ENCODE peak calls at places on chromosomes 6 and 20, in five cellular contexts. Q is PC-3, R is neural crest cell, F is pancreas, O is foreskin fibroblast. W is an unnamed sample.

GRCh38 chr6:84967389-84967788 is 203.0 kb upstream of the TBX18 start:
- DNase-seq in Q (peak; percentile 42), R (peak; percentile 42), F (peak; percentile 27), O (peak; percentile 76), W (no peak)

GRCh38 chr6:169854083-169854725 is 102.8 kb downstream of the ERMARD start:
- DNase-seq in Q (no peak), R (no peak), F (no peak), O (no peak), W (no peak)

GRCh38 chr6:45587229-45588060 is 209.7 kb upstream of the SUPT3H start:
- DNase-seq in Q (no peak), R (no peak), F (no peak), O (no peak), W (no peak)

GRCh38 chr6:33299237-33299944 is 649 bp upstream of the RGL2 start:
- DNase-seq in Q (peak; percentile 93), R (peak; percentile 81), F (peak; percentile 91), O (peak; percentile 97), W (peak; percentile 96)

GRCh38 chr20:58683132-58683531 is 9.5 kb upstream of the NPEPL1 start:
- DNase-seq in Q (no peak), R (no peak), F (no peak), O (no peak), W (no peak)

GRCh38 chr20:13029687-13030510 is 21.1 kb downstream of the SPTLC3 start:
- DNase-seq in Q (peak; percentile 99), R (no peak), F (peak; percentile 35), O (peak; percentile 95), W (peak; percentile 13)

GRCh38 chr6:31037692-31038091 is 27.4 kb downstream of the MUC22 start:
- DNase-seq in Q (peak; percentile 19), R (no peak), F (no peak), O (peak; percentile 90), W (no peak)

GRCh38 chr20:47502271-47502730 is 614 bp downstream of the NCOA3 start:
- DNase-seq in Q (no peak), R (peak; percentile 19), F (peak; percentile 36), O (peak; percentile 31), W (peak; percentile 46)

GRCh38 chr20:8589956-8590355 is 457.9 kb downstream of the PLCB1 start:
- DNase-seq in Q (peak; percentile 49), R (no peak), F (no peak), O (peak; percentile 32), W (no peak)

GRCh38 chr6:22026160-22026678 is 270.6 kb downstream of the PRL start:
- DNase-seq in Q (no peak), R (no peak), F (no peak), O (no peak), W (no peak)

GRCh38 chr6:167296293-167296690 is 5.2 kb downstream of the UNC93A start:
- DNase-seq in Q (no peak), R (no peak), F (no peak), O (no peak), W (no peak)

GRCh38 chr20:48613926-48614325 is 213.9 kb downstream of the PREX1 start:
- DNase-seq in Q (no peak), R (no peak), F (no peak), O (no peak), W (no peak)

GRCh38 chr20:45105317-45105716 is 4.4 kb upstream of the KCNS1 start:
- DNase-seq in Q (peak; percentile 19), R (no peak), F (no peak), O (no peak), W (no peak)

GRCh38 chr6:33700391-33701050 is 11.0 kb downstream of the UQCC2 start:
- DNase-seq in Q (peak; percentile 78), R (peak; percentile 69), F (peak; percentile 63), O (peak; percentile 89), W (peak; percentile 86)

DNA sequence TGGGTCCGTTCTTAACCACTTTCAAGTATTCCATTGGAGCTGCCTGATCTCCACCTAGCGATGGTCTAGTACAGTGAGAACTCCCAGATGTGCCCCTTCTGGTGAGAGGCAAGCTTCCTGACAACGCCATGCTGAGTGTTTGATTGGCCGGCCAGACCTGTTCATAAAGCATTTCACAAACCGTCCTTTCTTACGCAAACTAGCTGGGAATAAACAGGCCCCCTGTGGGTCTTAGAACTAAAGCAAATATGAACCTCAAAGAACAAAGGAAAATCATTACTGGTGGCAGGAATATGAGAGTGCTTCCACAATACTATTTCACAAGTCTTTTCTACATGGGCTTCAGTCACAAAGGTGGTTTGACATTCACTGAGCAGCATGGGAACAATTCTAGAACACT is 15.6 kb upstream of the GCNT2 start:
- DNase-seq in Q (no peak), R (no peak), F (no peak), O (no peak), W (no peak)
- TF ChIP-seq CTCF in Q (no peak), R (no peak), F (no peak), O (no peak), W (no peak)

GRCh38 chr6:138515657-138516056 is 16.4 kb upstream of the NHSL1 start:
- DNase-seq in Q (no peak), R (no peak), F (no peak), O (no peak), W (no peak)

GRCh38 chr6:138514860-138515540 is 15.7 kb upstream of the NHSL1 start:
- DNase-seq in Q (no peak), R (no peak), F (no peak), O (no peak), W (peak; percentile 43)

GRCh38 chr6:138520463-138520862 is 21.2 kb upstream of the NHSL1 start:
- DNase-seq in Q (peak; percentile 60), R (no peak), F (no peak), O (peak; percentile 56), W (no peak)

GRCh38 chr6:138518054-138518453 is 18.8 kb upstream of the NHSL1 start:
- DNase-seq in Q (no peak), R (no peak), F (no peak), O (no peak), W (no peak)

DNA sequence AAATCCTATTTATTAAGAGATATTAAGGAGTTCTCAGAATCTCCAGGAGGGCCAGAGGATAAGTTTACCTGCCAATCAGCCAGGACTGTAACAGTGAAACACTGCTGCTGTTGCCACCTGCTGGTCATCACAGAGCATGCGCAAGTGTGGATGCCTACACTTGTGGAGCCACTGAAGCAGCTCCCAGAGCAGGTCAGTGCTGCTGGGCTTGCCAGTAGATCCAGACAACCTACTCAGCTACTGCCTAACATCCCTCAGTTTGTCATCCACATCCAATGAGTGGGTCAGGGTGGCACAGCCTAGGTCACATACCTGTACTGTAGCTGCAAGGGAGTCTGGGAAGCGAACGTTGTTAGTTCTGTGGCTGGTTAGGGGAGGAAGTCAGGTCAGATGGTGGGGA is 18.3 kb upstream of the NHSL1 start:
- DNase-seq in Q (peak; percentile 68), R (no peak), F (peak; percentile 48), O (peak; percentile 53), W (peak; percentile 68)
- TF ChIP-seq CTCF in Q (peak; percentile 75), R (peak; percentile 64), F (peak; percentile 33), O (peak; percentile 70), W (peak; percentile 86)

GRCh38 chr6:38337819-38338465 is 301.8 kb downstream of the BTBD9 start:
- DNase-seq in Q (peak; percentile 71), R (no peak), F (no peak), O (peak; percentile 92), W (no peak)
- TF ChIP-seq CTCF in Q (peak; percentile 25), R (peak; percentile 27), F (no peak), O (peak; percentile 33), W (no peak)

DNA sequence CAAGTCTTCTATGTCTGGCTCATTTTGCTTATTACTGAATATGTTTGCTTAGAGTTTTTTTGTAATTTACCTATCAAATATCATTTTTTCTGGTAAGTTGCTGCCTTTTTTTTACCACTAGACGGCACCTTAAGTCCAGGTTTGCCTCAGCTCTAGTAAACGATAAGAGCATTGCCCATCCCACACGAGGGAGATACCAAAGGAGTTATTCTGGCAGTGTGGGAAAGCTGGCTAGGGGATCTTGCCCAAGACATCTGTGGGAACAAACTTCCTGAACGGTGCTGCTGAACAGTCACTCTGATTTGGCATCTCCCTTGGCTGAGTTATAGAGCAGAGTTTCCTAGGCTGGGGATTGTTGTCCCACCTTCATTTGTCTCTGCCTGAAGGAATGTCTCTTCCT is 306.4 kb downstream of the COL12A1 start:
- DNase-seq in Q (peak; percentile 68), R (no peak), F (no peak), O (peak; percentile 61), W (no peak)
- TF ChIP-seq CTCF in Q (peak; percentile 73), R (no peak), F (no peak), O (no peak), W (no peak)

DNA sequence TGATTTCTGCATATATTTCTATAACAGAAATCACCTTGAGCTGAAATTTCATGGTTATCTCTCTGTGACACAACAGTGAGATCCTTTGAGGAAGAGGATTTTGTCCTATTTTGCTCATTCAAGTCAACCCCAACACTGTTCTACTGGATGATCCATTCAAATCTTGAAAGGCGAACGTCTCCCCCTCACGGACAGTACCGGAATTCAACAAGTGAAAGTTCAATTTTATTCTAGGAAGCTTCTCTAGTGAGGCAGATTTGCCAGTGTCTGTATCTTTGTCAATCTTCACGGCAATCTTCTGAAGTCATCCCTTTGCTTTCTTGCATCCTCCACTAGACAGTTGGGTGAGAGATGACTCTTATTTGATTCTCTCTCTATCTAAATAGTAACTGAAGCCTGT is 91.7 kb upstream of the PDE7B start:
- DNase-seq in Q (peak; percentile 65), R (no peak), F (peak; percentile 15), O (peak; percentile 14), W (peak; percentile 5)
- TF ChIP-seq CTCF in Q (peak; percentile 62), R (no peak), F (no peak), O (peak; percentile 9), W (no peak)

DNA sequence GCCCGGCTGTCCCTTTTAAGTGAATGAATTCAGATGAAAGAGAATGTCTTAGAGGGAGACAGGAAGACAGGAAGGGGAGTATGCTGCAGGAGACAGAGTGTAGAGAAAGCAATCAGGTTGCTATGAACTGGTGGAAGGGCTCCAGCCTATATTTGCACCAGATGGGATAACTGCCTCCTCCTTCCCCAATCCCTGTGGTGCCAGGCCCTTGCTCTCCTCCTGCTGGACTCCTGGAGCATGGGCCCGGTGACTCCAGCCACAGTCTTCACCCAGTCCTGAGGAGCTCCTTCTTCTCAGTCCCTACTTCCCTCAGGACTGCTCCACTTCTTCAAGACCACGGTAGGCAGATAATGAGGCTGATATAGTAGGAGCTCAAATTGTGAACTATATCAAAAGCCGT is 91.8 kb downstream of the TMEM200A start:
- DNase-seq in Q (no peak), R (no peak), F (no peak), O (peak; percentile 60), W (no peak)
- TF ChIP-seq CTCF in Q (no peak), R (no peak), F (no peak), O (peak; percentile 34), W (no peak)

GRCh38 chr6:141202641-141203040 is 930.1 kb upstream of the GJE1 start:
- DNase-seq in Q (no peak), R (no peak), F (no peak), O (peak; percentile 80), W (no peak)
- TF ChIP-seq CTCF in Q (no peak), R (no peak), F (no peak), O (no peak), W (no peak)